ENCODE peak calls at places on chromosome 10, in ten cellular contexts. One of them, this sample, is unnamed.
A peak's percentile ranks its signal among the peaks of the same experiment; 100 is the strongest.

GRCh38 chr10:62000037-62000603 is 98.6 kb downstream of the ARID5B start:
- ATAC-seq in upper lobe of right lung: no peak
- ATAC-seq in CD4-positive, alpha-beta T cell: no peak
- ATAC-seq in heart right ventricle: no peak
- ATAC-seq in Right ventricle myocardium superior: no peak
- ATAC-seq in activated naive CD8-positive, alpha-beta T cell treated with anti-CD3 and anti-CD28 coated beads, Interleukin-2, amount 50 U/mL, for 24 hours: peak; percentile 12
- ATAC-seq in T-cell: no peak
- ATAC-seq in CD8-positive, alpha-beta T cell: no peak
- ATAC-seq in Right ventricle myocardium inferior: no peak
- ATAC-seq in RWPE2: no peak
- ATAC-seq in this sample: peak; percentile 94

GRCh38 chr10:103842605-103843004 is 12.8 kb downstream of the SH3PXD2A start:
- ATAC-seq in CD8-positive, alpha-beta T cell: no peak
- ATAC-seq in Right ventricle myocardium superior: no peak
- ATAC-seq in heart right ventricle: no peak
- ATAC-seq in Right ventricle myocardium inferior: no peak
- ATAC-seq in activated naive CD8-positive, alpha-beta T cell treated with anti-CD3 and anti-CD28 coated beads, Interleukin-2, amount 50 U/mL, for 24 hours: no peak
- ATAC-seq in upper lobe of right lung: no peak
- ATAC-seq in CD4-positive, alpha-beta T cell: no peak
- ATAC-seq in RWPE2: no peak
- ATAC-seq in T-cell: no peak
- ATAC-seq in this sample: no peak

GRCh38 chr10:131817866-131818509 is 82.8 kb upstream of the PPP2R2D start:
- ATAC-seq in Right ventricle myocardium inferior: no peak
- ATAC-seq in RWPE2: no peak
- ATAC-seq in T-cell: no peak
- ATAC-seq in CD4-positive, alpha-beta T cell: no peak
- ATAC-seq in CD8-positive, alpha-beta T cell: no peak
- ATAC-seq in activated naive CD8-positive, alpha-beta T cell treated with anti-CD3 and anti-CD28 coated beads, Interleukin-2, amount 50 U/mL, for 24 hours: no peak
- ATAC-seq in Right ventricle myocardium superior: no peak
- ATAC-seq in upper lobe of right lung: no peak
- ATAC-seq in heart right ventricle: no peak
- ATAC-seq in this sample: no peak

GRCh38 chr10:47424231-47424630 is 40.1 kb upstream of the ZNF488 start:
- ATAC-seq in Right ventricle myocardium inferior: no peak
- ATAC-seq in Right ventricle myocardium superior: no peak
- ATAC-seq in RWPE2: no peak
- ATAC-seq in CD8-positive, alpha-beta T cell: no peak
- ATAC-seq in CD4-positive, alpha-beta T cell: no peak
- ATAC-seq in T-cell: no peak
- ATAC-seq in upper lobe of right lung: no peak
- ATAC-seq in heart right ventricle: no peak
- ATAC-seq in activated naive CD8-positive, alpha-beta T cell treated with anti-CD3 and anti-CD28 coated beads, Interleukin-2, amount 50 U/mL, for 24 hours: no peak
- ATAC-seq in this sample: no peak

GRCh38 chr10:133277277-133277992 is 767 bp upstream of the ADAM8 start:
- ATAC-seq in Right ventricle myocardium superior: peak; percentile 7
- ATAC-seq in upper lobe of right lung: no peak
- ATAC-seq in T-cell: no peak
- ATAC-seq in CD8-positive, alpha-beta T cell: no peak
- ATAC-seq in heart right ventricle: no peak
- ATAC-seq in RWPE2: no peak
- ATAC-seq in Right ventricle myocardium inferior: no peak
- ATAC-seq in activated naive CD8-positive, alpha-beta T cell treated with anti-CD3 and anti-CD28 coated beads, Interleukin-2, amount 50 U/mL, for 24 hours: no peak
- ATAC-seq in CD4-positive, alpha-beta T cell: no peak
- ATAC-seq in this sample: no peak

GRCh38 chr10:75067272-75067671 is 44.2 kb upstream of the SAMD8 start:
- ATAC-seq in heart right ventricle: no peak
- ATAC-seq in upper lobe of right lung: no peak
- ATAC-seq in T-cell: no peak
- ATAC-seq in Right ventricle myocardium superior: no peak
- ATAC-seq in RWPE2: no peak
- ATAC-seq in CD4-positive, alpha-beta T cell: no peak
- ATAC-seq in Right ventricle myocardium inferior: no peak
- ATAC-seq in CD8-positive, alpha-beta T cell: no peak
- ATAC-seq in activated naive CD8-positive, alpha-beta T cell treated with anti-CD3 and anti-CD28 coated beads, Interleukin-2, amount 50 U/mL, for 24 hours: no peak
- ATAC-seq in this sample: no peak

GRCh38 chr10:4169448-4169847 is 384.4 kb upstream of the KLF6 start:
- ATAC-seq in CD4-positive, alpha-beta T cell: no peak
- ATAC-seq in RWPE2: no peak
- ATAC-seq in heart right ventricle: no peak
- ATAC-seq in CD8-positive, alpha-beta T cell: no peak
- ATAC-seq in Right ventricle myocardium superior: no peak
- ATAC-seq in Right ventricle myocardium inferior: no peak
- ATAC-seq in upper lobe of right lung: no peak
- ATAC-seq in T-cell: no peak
- ATAC-seq in activated naive CD8-positive, alpha-beta T cell treated with anti-CD3 and anti-CD28 coated beads, Interleukin-2, amount 50 U/mL, for 24 hours: no peak
- ATAC-seq in this sample: no peak

GRCh38 chr10:11517150-11517549 is 94.3 kb downstream of the USP6NL start:
- ATAC-seq in heart right ventricle: no peak
- ATAC-seq in CD8-positive, alpha-beta T cell: no peak
- ATAC-seq in T-cell: no peak
- ATAC-seq in RWPE2: peak; percentile 35
- ATAC-seq in upper lobe of right lung: no peak
- ATAC-seq in CD4-positive, alpha-beta T cell: no peak
- ATAC-seq in Right ventricle myocardium inferior: no peak
- ATAC-seq in activated naive CD8-positive, alpha-beta T cell treated with anti-CD3 and anti-CD28 coated beads, Interleukin-2, amount 50 U/mL, for 24 hours: peak; percentile 74
- ATAC-seq in Right ventricle myocardium superior: no peak
- ATAC-seq in this sample: peak; percentile 71

GRCh38 chr10:62270020-62270419 is 1.4 kb upstream of the RTKN2 start:
- ATAC-seq in T-cell: no peak
- ATAC-seq in Right ventricle myocardium superior: no peak
- ATAC-seq in RWPE2: no peak
- ATAC-seq in CD8-positive, alpha-beta T cell: no peak
- ATAC-seq in upper lobe of right lung: no peak
- ATAC-seq in activated naive CD8-positive, alpha-beta T cell treated with anti-CD3 and anti-CD28 coated beads, Interleukin-2, amount 50 U/mL, for 24 hours: no peak
- ATAC-seq in CD4-positive, alpha-beta T cell: no peak
- ATAC-seq in heart right ventricle: no peak
- ATAC-seq in Right ventricle myocardium inferior: no peak
- ATAC-seq in this sample: no peak

GRCh38 chr10:44752451-44753441 is 158.4 kb upstream of the TMEM72 start:
- ATAC-seq in Right ventricle myocardium superior: no peak
- ATAC-seq in T-cell: no peak
- ATAC-seq in Right ventricle myocardium inferior: no peak
- ATAC-seq in CD4-positive, alpha-beta T cell: no peak
- ATAC-seq in activated naive CD8-positive, alpha-beta T cell treated with anti-CD3 and anti-CD28 coated beads, Interleukin-2, amount 50 U/mL, for 24 hours: no peak
- ATAC-seq in heart right ventricle: no peak
- ATAC-seq in CD8-positive, alpha-beta T cell: no peak
- ATAC-seq in RWPE2: peak; percentile 79
- ATAC-seq in upper lobe of right lung: no peak
- ATAC-seq in this sample: no peak

GRCh38 chr10:1745794-1746456 is 8.6 kb upstream of the ADARB2 start:
- ATAC-seq in Right ventricle myocardium inferior: no peak
- ATAC-seq in upper lobe of right lung: peak; percentile 26
- ATAC-seq in RWPE2: no peak
- ATAC-seq in CD4-positive, alpha-beta T cell: no peak
- ATAC-seq in Right ventricle myocardium superior: no peak
- ATAC-seq in CD8-positive, alpha-beta T cell: no peak
- ATAC-seq in heart right ventricle: no peak
- ATAC-seq in activated naive CD8-positive, alpha-beta T cell treated with anti-CD3 and anti-CD28 coated beads, Interleukin-2, amount 50 U/mL, for 24 hours: no peak
- ATAC-seq in T-cell: no peak
- ATAC-seq in this sample: no peak

GRCh38 chr10:103839867-103840746 is 15.3 kb downstream of the SH3PXD2A start:
- ATAC-seq in CD8-positive, alpha-beta T cell: no peak
- ATAC-seq in T-cell: no peak
- ATAC-seq in activated naive CD8-positive, alpha-beta T cell treated with anti-CD3 and anti-CD28 coated beads, Interleukin-2, amount 50 U/mL, for 24 hours: no peak
- ATAC-seq in Right ventricle myocardium inferior: peak; percentile 62
- ATAC-seq in upper lobe of right lung: peak; percentile 72
- ATAC-seq in CD4-positive, alpha-beta T cell: no peak
- ATAC-seq in heart right ventricle: peak; percentile 46
- ATAC-seq in Right ventricle myocardium superior: peak; percentile 67
- ATAC-seq in RWPE2: no peak
- ATAC-seq in this sample: no peak

GRCh38 chr10:72171175-72171630 is 44.6 kb upstream of the ANAPC16 start:
- ATAC-seq in Right ventricle myocardium superior: no peak
- ATAC-seq in CD4-positive, alpha-beta T cell: no peak
- ATAC-seq in RWPE2: peak; percentile 96
- ATAC-seq in upper lobe of right lung: peak; percentile 92
- ATAC-seq in Right ventricle myocardium inferior: no peak
- ATAC-seq in activated naive CD8-positive, alpha-beta T cell treated with anti-CD3 and anti-CD28 coated beads, Interleukin-2, amount 50 U/mL, for 24 hours: no peak
- ATAC-seq in T-cell: no peak
- ATAC-seq in heart right ventricle: no peak
- ATAC-seq in CD8-positive, alpha-beta T cell: no peak
- ATAC-seq in this sample: no peak

GRCh38 chr10:112176543-112176942 is 7.0 kb downstream of the GPAM start:
- ATAC-seq in CD4-positive, alpha-beta T cell: no peak
- ATAC-seq in activated naive CD8-positive, alpha-beta T cell treated with anti-CD3 and anti-CD28 coated beads, Interleukin-2, amount 50 U/mL, for 24 hours: no peak
- ATAC-seq in RWPE2: no peak
- ATAC-seq in T-cell: no peak
- ATAC-seq in Right ventricle myocardium superior: peak; percentile 24
- ATAC-seq in Right ventricle myocardium inferior: no peak
- ATAC-seq in heart right ventricle: no peak
- ATAC-seq in upper lobe of right lung: no peak
- ATAC-seq in CD8-positive, alpha-beta T cell: no peak
- ATAC-seq in this sample: no peak

GRCh38 chr10:93503075-93503474 is 6.7 kb downstream of the CEP55 start:
- ATAC-seq in heart right ventricle: no peak
- ATAC-seq in Right ventricle myocardium superior: no peak
- ATAC-seq in activated naive CD8-positive, alpha-beta T cell treated with anti-CD3 and anti-CD28 coated beads, Interleukin-2, amount 50 U/mL, for 24 hours: no peak
- ATAC-seq in Right ventricle myocardium inferior: no peak
- ATAC-seq in CD4-positive, alpha-beta T cell: no peak
- ATAC-seq in RWPE2: no peak
- ATAC-seq in T-cell: no peak
- ATAC-seq in upper lobe of right lung: no peak
- ATAC-seq in CD8-positive, alpha-beta T cell: no peak
- ATAC-seq in this sample: no peak

GRCh38 chr10:95235676-95236067 is 41.6 kb downstream of the ACSM6 start:
- ATAC-seq in CD4-positive, alpha-beta T cell: no peak
- ATAC-seq in heart right ventricle: no peak
- ATAC-seq in Right ventricle myocardium superior: no peak
- ATAC-seq in Right ventricle myocardium inferior: no peak
- ATAC-seq in T-cell: no peak
- ATAC-seq in activated naive CD8-positive, alpha-beta T cell treated with anti-CD3 and anti-CD28 coated beads, Interleukin-2, amount 50 U/mL, for 24 hours: no peak
- ATAC-seq in CD8-positive, alpha-beta T cell: no peak
- ATAC-seq in RWPE2: peak; percentile 5
- ATAC-seq in upper lobe of right lung: no peak
- ATAC-seq in this sample: no peak

GRCh38 chr10:17273403-17273802 is 45.4 kb downstream of the VIM start:
- ATAC-seq in Right ventricle myocardium inferior: no peak
- ATAC-seq in upper lobe of right lung: no peak
- ATAC-seq in activated naive CD8-positive, alpha-beta T cell treated with anti-CD3 and anti-CD28 coated beads, Interleukin-2, amount 50 U/mL, for 24 hours: peak; percentile 89
- ATAC-seq in CD8-positive, alpha-beta T cell: no peak
- ATAC-seq in T-cell: no peak
- ATAC-seq in heart right ventricle: no peak
- ATAC-seq in Right ventricle myocardium superior: no peak
- ATAC-seq in RWPE2: peak; percentile 97
- ATAC-seq in CD4-positive, alpha-beta T cell: no peak
- ATAC-seq in this sample: no peak

GRCh38 chr10:116621476-116621875 is 723 bp downstream of the PNLIPRP2 start:
- ATAC-seq in RWPE2: no peak
- ATAC-seq in T-cell: no peak
- ATAC-seq in Right ventricle myocardium superior: no peak
- ATAC-seq in upper lobe of right lung: no peak
- ATAC-seq in CD4-positive, alpha-beta T cell: no peak
- ATAC-seq in Right ventricle myocardium inferior: no peak
- ATAC-seq in activated naive CD8-positive, alpha-beta T cell treated with anti-CD3 and anti-CD28 coated beads, Interleukin-2, amount 50 U/mL, for 24 hours: no peak
- ATAC-seq in heart right ventricle: no peak
- ATAC-seq in CD8-positive, alpha-beta T cell: no peak
- ATAC-seq in this sample: no peak

GRCh38 chr10:12509794-12510100 is 160.4 kb downstream of the CAMK1D start:
- ATAC-seq in CD4-positive, alpha-beta T cell: no peak
- ATAC-seq in heart right ventricle: no peak
- ATAC-seq in Right ventricle myocardium superior: no peak
- ATAC-seq in T-cell: no peak
- ATAC-seq in CD8-positive, alpha-beta T cell: no peak
- ATAC-seq in activated naive CD8-positive, alpha-beta T cell treated with anti-CD3 and anti-CD28 coated beads, Interleukin-2, amount 50 U/mL, for 24 hours: peak; percentile 16
- ATAC-seq in Right ventricle myocardium inferior: no peak
- ATAC-seq in upper lobe of right lung: no peak
- ATAC-seq in RWPE2: no peak
- ATAC-seq in this sample: no peak

GRCh38 chr10:49528977-49529506 is 9.9 kb downstream of the ERCC6 start:
- ATAC-seq in upper lobe of right lung: no peak
- ATAC-seq in CD4-positive, alpha-beta T cell: no peak
- ATAC-seq in Right ventricle myocardium superior: no peak
- ATAC-seq in activated naive CD8-positive, alpha-beta T cell treated with anti-CD3 and anti-CD28 coated beads, Interleukin-2, amount 50 U/mL, for 24 hours: peak; percentile 28
- ATAC-seq in Right ventricle myocardium inferior: no peak
- ATAC-seq in RWPE2: no peak
- ATAC-seq in CD8-positive, alpha-beta T cell: no peak
- ATAC-seq in heart right ventricle: no peak
- ATAC-seq in T-cell: no peak
- ATAC-seq in this sample: peak; percentile 56

GRCh38 chr10:490256-490655 is 199.2 kb downstream of the DIP2C start:
- ATAC-seq in activated naive CD8-positive, alpha-beta T cell treated with anti-CD3 and anti-CD28 coated beads, Interleukin-2, amount 50 U/mL, for 24 hours: no peak
- ATAC-seq in heart right ventricle: peak; percentile 65
- ATAC-seq in Right ventricle myocardium superior: peak; percentile 74
- ATAC-seq in T-cell: no peak
- ATAC-seq in RWPE2: no peak
- ATAC-seq in upper lobe of right lung: no peak
- ATAC-seq in CD4-positive, alpha-beta T cell: no peak
- ATAC-seq in CD8-positive, alpha-beta T cell: no peak
- ATAC-seq in Right ventricle myocardium inferior: peak; percentile 89
- ATAC-seq in this sample: no peak

GRCh38 chr10:62133618-62134017 is 135.0 kb downstream of the RTKN2 start:
- ATAC-seq in heart right ventricle: no peak
- ATAC-seq in activated naive CD8-positive, alpha-beta T cell treated with anti-CD3 and anti-CD28 coated beads, Interleukin-2, amount 50 U/mL, for 24 hours: no peak
- ATAC-seq in T-cell: no peak
- ATAC-seq in CD4-positive, alpha-beta T cell: no peak
- ATAC-seq in Right ventricle myocardium superior: no peak
- ATAC-seq in upper lobe of right lung: no peak
- ATAC-seq in CD8-positive, alpha-beta T cell: no peak
- ATAC-seq in RWPE2: no peak
- ATAC-seq in Right ventricle myocardium inferior: no peak
- ATAC-seq in this sample: no peak

GRCh38 chr10:51629969-51630617 is 69.3 kb downstream of the CSTF2T start:
- ATAC-seq in upper lobe of right lung: no peak
- ATAC-seq in activated naive CD8-positive, alpha-beta T cell treated with anti-CD3 and anti-CD28 coated beads, Interleukin-2, amount 50 U/mL, for 24 hours: no peak
- ATAC-seq in Right ventricle myocardium inferior: peak; percentile 87
- ATAC-seq in CD4-positive, alpha-beta T cell: no peak
- ATAC-seq in heart right ventricle: peak; percentile 47
- ATAC-seq in Right ventricle myocardium superior: peak; percentile 82
- ATAC-seq in CD8-positive, alpha-beta T cell: no peak
- ATAC-seq in RWPE2: no peak
- ATAC-seq in T-cell: no peak
- ATAC-seq in this sample: no peak

GRCh38 chr10:77156406-77156879 is 481.2 kb downstream of the KCNMA1 start:
- ATAC-seq in activated naive CD8-positive, alpha-beta T cell treated with anti-CD3 and anti-CD28 coated beads, Interleukin-2, amount 50 U/mL, for 24 hours: no peak
- ATAC-seq in CD4-positive, alpha-beta T cell: no peak
- ATAC-seq in CD8-positive, alpha-beta T cell: no peak
- ATAC-seq in Right ventricle myocardium superior: no peak
- ATAC-seq in T-cell: no peak
- ATAC-seq in RWPE2: no peak
- ATAC-seq in heart right ventricle: no peak
- ATAC-seq in upper lobe of right lung: no peak
- ATAC-seq in Right ventricle myocardium inferior: no peak
- ATAC-seq in this sample: no peak

GRCh38 chr10:43921881-43922280 is 273.2 kb upstream of the ZNF32 start:
- ATAC-seq in heart right ventricle: no peak
- ATAC-seq in activated naive CD8-positive, alpha-beta T cell treated with anti-CD3 and anti-CD28 coated beads, Interleukin-2, amount 50 U/mL, for 24 hours: no peak
- ATAC-seq in upper lobe of right lung: peak; percentile 10
- ATAC-seq in CD4-positive, alpha-beta T cell: no peak
- ATAC-seq in CD8-positive, alpha-beta T cell: no peak
- ATAC-seq in Right ventricle myocardium superior: no peak
- ATAC-seq in T-cell: no peak
- ATAC-seq in RWPE2: no peak
- ATAC-seq in Right ventricle myocardium inferior: no peak
- ATAC-seq in this sample: no peak

GRCh38 chr10:52105301-52105700 is 208.8 kb upstream of the DKK1 start:
- ATAC-seq in heart right ventricle: no peak
- ATAC-seq in Right ventricle myocardium superior: no peak
- ATAC-seq in CD8-positive, alpha-beta T cell: no peak
- ATAC-seq in T-cell: no peak
- ATAC-seq in activated naive CD8-positive, alpha-beta T cell treated with anti-CD3 and anti-CD28 coated beads, Interleukin-2, amount 50 U/mL, for 24 hours: no peak
- ATAC-seq in CD4-positive, alpha-beta T cell: no peak
- ATAC-seq in RWPE2: no peak
- ATAC-seq in upper lobe of right lung: no peak
- ATAC-seq in Right ventricle myocardium inferior: no peak
- ATAC-seq in this sample: no peak

GRCh38 chr10:68095176-68095575 is 14.1 kb upstream of the MYPN start:
- ATAC-seq in CD8-positive, alpha-beta T cell: no peak
- ATAC-seq in Right ventricle myocardium superior: no peak
- ATAC-seq in CD4-positive, alpha-beta T cell: no peak
- ATAC-seq in activated naive CD8-positive, alpha-beta T cell treated with anti-CD3 and anti-CD28 coated beads, Interleukin-2, amount 50 U/mL, for 24 hours: no peak
- ATAC-seq in heart right ventricle: no peak
- ATAC-seq in upper lobe of right lung: no peak
- ATAC-seq in T-cell: no peak
- ATAC-seq in RWPE2: peak; percentile 63
- ATAC-seq in Right ventricle myocardium inferior: no peak
- ATAC-seq in this sample: no peak

GRCh38 chr10:44853148-44853734 is 57.9 kb upstream of the TMEM72 start:
- ATAC-seq in CD8-positive, alpha-beta T cell: no peak
- ATAC-seq in CD4-positive, alpha-beta T cell: no peak
- ATAC-seq in Right ventricle myocardium inferior: no peak
- ATAC-seq in Right ventricle myocardium superior: no peak
- ATAC-seq in RWPE2: peak; percentile 67
- ATAC-seq in T-cell: no peak
- ATAC-seq in activated naive CD8-positive, alpha-beta T cell treated with anti-CD3 and anti-CD28 coated beads, Interleukin-2, amount 50 U/mL, for 24 hours: no peak
- ATAC-seq in upper lobe of right lung: peak; percentile 19
- ATAC-seq in heart right ventricle: no peak
- ATAC-seq in this sample: no peak

This sample was measured in stimulated activated memory B cell treated with anti-CD40 and anti-IgM and Interleukin-4, amounts not matched to agents 10 μg/mL and 1 μg/mL and 100 μg/mL, for 72 hours.